ENCODE peak calls at places on chromosome 11, in five cellular contexts. F is Peyer's patch, E is AG09319, S is GM23338, N is cardiac fibroblast. A is an unnamed sample.

GRCh38 chr11:11178671-11179070 is 174.4 kb downstream of the CSNK2A3 start:
- DNase-seq in F (no peak), E (no peak), S (no peak), N (no peak), A (no peak)

GRCh38 chr11:108854366-108854765 is 189.5 kb downstream of the DDX10 start:
- DNase-seq in F (no peak), E (no peak), S (no peak), N (peak), A (no peak)

GRCh38 chr11:12091957-12092558 is 18.3 kb upstream of the MICAL2 start:
- DNase-seq in F (peak), E (no peak), S (no peak), N (no peak), A (no peak)

GRCh38 chr11:71425409-71425808 is 22.8 kb downstream of the DHCR7 start:
- DNase-seq in F (no peak), E (no peak), S (peak), N (no peak), A (no peak)

GRCh38 chr11:17528181-17528691 is 16.0 kb downstream of the USH1C start:
- DNase-seq in F (peak), E (no peak), S (peak), N (peak), A (peak)

GRCh38 chr11:71156301-71156700 is 96.1 kb downstream of the SHANK2 start:
- DNase-seq in F (no peak), E (no peak), S (no peak), N (no peak), A (no peak)

GRCh38 chr11:5225480-5225871 is 1.4 kb downstream of the HBB start:
- DNase-seq in F (no peak), E (no peak), S (no peak), N (no peak), A (no peak)

GRCh38 chr11:24704716-24705115 is 207.9 kb downstream of the LUZP2 start:
- DNase-seq in F (no peak), E (no peak), S (no peak), N (no peak), A (no peak)

GRCh38 chr11:92439133-92439532 is 214.5 kb downstream of the FAT3 start:
- DNase-seq in F (no peak), E (no peak), S (no peak), N (no peak), A (no peak)

GRCh38 chr11:75326439-75326810 is 25.0 kb downstream of the ARRB1 start:
- DNase-seq in F (no peak), E (no peak), S (no peak), N (no peak), A (no peak)

GRCh38 chr11:130088909-130089668 is 19.4 kb downstream of the APLP2 start:
- DNase-seq in F (no peak), E (no peak), S (no peak), N (no peak), A (no peak)

GRCh38 chr11:69008774-69009440 is 4.1 kb downstream of the MRGPRF start:
- DNase-seq in F (peak), E (peak), S (no peak), N (peak), A (peak)

GRCh38 chr11:82494988-82495432 is 238.7 kb downstream of the FAM181B start:
- DNase-seq in F (no peak), E (no peak), S (peak), N (no peak), A (no peak)

GRCh38 chr11:55719608-55720160 is 53.6 kb upstream of the OR5D13 start:
- DNase-seq in F (no peak), E (no peak), S (no peak), N (no peak), A (no peak)

GRCh38 chr11:55714982-55715888 is 53.2 kb downstream of the OR4C6 start:
- DNase-seq in F (no peak), E (no peak), S (peak), N (no peak), A (no peak)
- TF ChIP-seq CTCF in F (no peak), E (no peak), S (peak), N (no peak), A (peak)

GRCh38 chr11:15318814-15319213 is 204.1 kb downstream of the INSC start:
- DNase-seq in F (no peak), E (no peak), S (no peak), N (no peak), A (no peak)
- TF ChIP-seq CTCF in F (no peak), E (no peak), S (no peak), N (no peak), A (no peak)

DNA sequence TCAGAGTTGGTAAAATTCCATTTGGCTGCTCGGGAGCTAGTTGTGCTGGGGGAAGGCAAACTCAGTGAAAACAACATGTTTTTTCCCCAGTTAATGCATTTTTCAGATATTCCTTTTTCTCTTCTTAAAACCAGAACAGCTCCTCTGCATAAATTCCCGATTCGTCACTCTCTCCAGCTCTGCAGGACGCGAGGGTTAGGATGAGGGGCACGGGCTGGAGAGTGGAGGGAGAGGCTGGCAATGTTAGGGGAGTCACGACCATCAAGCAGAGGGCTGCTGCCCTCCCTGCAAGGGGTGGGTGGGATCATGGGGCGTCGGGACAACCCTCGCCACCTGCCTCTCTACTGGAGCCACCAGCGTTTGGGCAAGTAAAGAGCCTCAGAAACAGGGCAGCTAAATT is 31.4 kb downstream of the LRRC10B start:
- DNase-seq in F (no peak), E (no peak), S (no peak), N (no peak), A (no peak)
- TF ChIP-seq CTCF in F (no peak), E (no peak), S (no peak), N (no peak), A (no peak)

DNA sequence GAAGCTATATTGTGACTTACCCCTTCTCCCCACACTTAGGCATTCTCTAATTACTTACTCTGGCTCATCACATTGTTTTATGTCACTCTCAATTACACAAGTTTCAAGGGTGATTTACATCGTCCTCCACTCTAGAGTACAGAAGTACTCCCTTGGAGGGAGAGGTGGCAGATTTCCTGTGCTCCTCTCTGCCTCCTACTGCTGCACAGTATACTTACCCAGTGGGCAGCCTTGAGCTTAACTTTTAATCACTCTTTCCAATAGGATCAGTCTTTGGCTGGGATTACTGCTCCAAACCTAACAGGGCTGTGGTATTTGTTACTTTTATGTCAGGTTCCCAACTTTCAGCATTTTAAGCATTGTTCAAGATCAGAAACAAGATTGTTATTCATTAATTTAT is 211.5 kb downstream of the AASDHPPT start:
- DNase-seq in F (no peak), E (no peak), S (peak), N (no peak), A (no peak)
- TF ChIP-seq CTCF in F (no peak), E (peak), S (peak), N (no peak), A (no peak)

GRCh38 chr11:58524232-58525036 is 16.5 kb upstream of the OR5B21 start:
- DNase-seq in F (peak), E (peak), S (peak), N (peak), A (peak)
- TF ChIP-seq CTCF in F (peak), E (peak), S (peak), N (peak), A (peak)

GRCh38 chr11:117178210-117179034 is at the start of gene SIDT2:
- DNase-seq in F (peak), E (peak), S (peak), N (peak), A (peak)

GRCh38 chr11:117177534-117178209 is 871 bp upstream of the SIDT2 start:
- DNase-seq in F (no peak), E (no peak), S (no peak), N (no peak), A (no peak)

GRCh38 chr11:117180661-117181585 is 2.4 kb downstream of the SIDT2 start:
- DNase-seq in F (peak), E (no peak), S (peak), N (peak), A (peak)

GRCh38 chr11:117180020-117180419 is 1.5 kb downstream of the SIDT2 start:
- DNase-seq in F (no peak), E (no peak), S (no peak), N (peak), A (no peak)

GRCh38 chr11:117179048-117179999 is 781 bp downstream of the SIDT2 start:
- DNase-seq in F (peak), E (no peak), S (no peak), N (peak), A (no peak)
- TF ChIP-seq CTCF in F (no peak), E (no peak), S (no peak), N (no peak), A (no peak)

GRCh38 chr11:20388096-20389055 is 860 bp downstream of the PRMT3 start:
- DNase-seq in F (no peak), E (no peak), S (no peak), N (peak), A (no peak)

DNA sequence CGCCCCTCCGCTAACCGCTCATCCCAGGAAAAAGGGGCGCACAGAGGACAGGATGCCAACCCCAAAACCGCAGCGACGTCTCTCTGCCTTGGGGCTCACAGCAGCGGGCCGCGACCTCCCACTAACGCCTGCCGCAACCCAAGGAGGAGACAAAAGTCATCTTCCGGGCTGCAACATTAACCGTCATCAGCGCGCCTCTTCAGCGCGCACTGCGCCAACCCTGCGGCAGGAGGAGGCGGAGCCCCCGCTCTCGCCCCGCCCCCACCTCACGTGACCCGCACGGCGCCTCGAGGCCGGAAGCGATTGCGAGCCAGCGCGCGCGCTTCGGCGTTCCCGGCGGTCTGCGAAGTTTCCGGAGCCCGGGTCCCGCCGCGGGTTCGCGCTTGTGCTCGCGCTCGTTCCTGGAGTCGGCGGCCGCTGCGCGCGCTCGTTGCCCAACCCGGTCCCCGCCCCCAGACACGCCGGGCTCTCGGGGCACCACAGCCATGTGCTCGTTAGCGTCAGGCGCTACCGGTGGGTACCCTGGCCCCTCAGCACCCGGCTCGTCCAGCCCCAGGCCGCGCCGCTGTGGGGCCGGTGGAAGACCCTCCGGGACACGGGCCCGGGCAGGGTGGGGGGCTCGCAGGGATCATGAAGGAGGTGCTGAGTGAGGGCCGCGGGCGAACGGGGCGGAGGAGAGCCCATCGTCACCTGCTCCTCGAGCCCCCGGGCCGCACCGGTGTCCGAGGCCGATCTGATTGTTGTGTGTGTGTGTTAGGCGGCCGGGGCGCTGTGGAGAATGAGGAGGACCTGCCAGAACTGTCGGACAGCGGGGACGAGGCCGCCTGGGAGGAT is at the start of gene PRMT3:
- DNase-seq in F (peak), E (peak), S (peak), N (peak), A (peak)
- TF ChIP-seq CTCF in F (peak), E (no peak), S (peak), N (no peak), A (peak)